ENCODE peak calls at places on chromosomes 5 and 9, in six cellular contexts. One of them, this sample, is unnamed.

GRCh38 chr9:5650356-5651105 is 21.6 kb downstream of the RIC1 start:
- DNase-seq in fibroblast of pulmonary artery: no peak
- DNase-seq in tibial artery: no peak
- DNase-seq in astrocyte of the spinal cord: no peak
- DNase-seq in astrocyte: no peak
- DNase-seq in H1: no peak
- DNase-seq in this sample: no peak

GRCh38 chr5:123367739-123368138 is 55.5 kb downstream of the CEP120 start:
- DNase-seq in astrocyte: peak
- DNase-seq in fibroblast of pulmonary artery: peak
- DNase-seq in H1: no peak
- DNase-seq in astrocyte of the spinal cord: peak
- DNase-seq in tibial artery: no peak
- DNase-seq in this sample: peak

GRCh38 chr9:136571525-136571924 is 25.7 kb upstream of the NOTCH1 start:
- DNase-seq in fibroblast of pulmonary artery: no peak
- DNase-seq in astrocyte: no peak
- DNase-seq in tibial artery: no peak
- DNase-seq in H1: no peak
- DNase-seq in astrocyte of the spinal cord: no peak
- DNase-seq in this sample: no peak

GRCh38 chr9:69946800-69947437 is 96.7 kb upstream of the MAMDC2 start:
- DNase-seq in H1: no peak
- DNase-seq in astrocyte: peak
- DNase-seq in astrocyte of the spinal cord: peak
- DNase-seq in fibroblast of pulmonary artery: peak
- DNase-seq in tibial artery: no peak
- DNase-seq in this sample: peak

GRCh38 chr9:18566125-18566524 is 92.2 kb downstream of the ADAMTSL1 start:
- DNase-seq in astrocyte of the spinal cord: peak
- DNase-seq in astrocyte: peak
- DNase-seq in H1: no peak
- DNase-seq in tibial artery: no peak
- DNase-seq in fibroblast of pulmonary artery: peak
- DNase-seq in this sample: peak

GRCh38 chr5:149408252-149409099 is 29.4 kb upstream of the IL17B start:
- DNase-seq in fibroblast of pulmonary artery: no peak
- DNase-seq in H1: no peak
- DNase-seq in tibial artery: peak
- DNase-seq in astrocyte of the spinal cord: no peak
- DNase-seq in astrocyte: no peak
- DNase-seq in this sample: no peak

GRCh38 chr5:58459860-58460726 is at the start of gene PLK2:
- DNase-seq in fibroblast of pulmonary artery: peak
- DNase-seq in astrocyte of the spinal cord: peak
- DNase-seq in astrocyte: peak
- DNase-seq in tibial artery: peak
- DNase-seq in H1: peak
- DNase-seq in this sample: peak

GRCh38 chr5:107874810-107875209 is 204.1 kb upstream of the EFNA5 start:
- DNase-seq in astrocyte of the spinal cord: peak
- DNase-seq in fibroblast of pulmonary artery: no peak
- DNase-seq in H1: no peak
- DNase-seq in astrocyte: peak
- DNase-seq in tibial artery: no peak
- DNase-seq in this sample: peak

GRCh38 chr9:84851935-84852585 is 182.5 kb downstream of the NTRK2 start:
- DNase-seq in fibroblast of pulmonary artery: peak
- DNase-seq in astrocyte: peak
- DNase-seq in H1: peak
- DNase-seq in astrocyte of the spinal cord: peak
- DNase-seq in tibial artery: peak
- DNase-seq in this sample: peak

GRCh38 chr5:131608597-131608996 is 26.4 kb downstream of the RAPGEF6 start:
- DNase-seq in H1: no peak
- DNase-seq in tibial artery: no peak
- DNase-seq in astrocyte: no peak
- DNase-seq in astrocyte of the spinal cord: no peak
- DNase-seq in fibroblast of pulmonary artery: no peak
- DNase-seq in this sample: no peak

GRCh38 chr9:129868571-129869486 is 33.6 kb downstream of the USP20 start:
- DNase-seq in tibial artery: no peak
- DNase-seq in H1: no peak
- DNase-seq in fibroblast of pulmonary artery: no peak
- DNase-seq in astrocyte: no peak
- DNase-seq in astrocyte of the spinal cord: no peak
- DNase-seq in this sample: peak

GRCh38 chr5:74810915-74811314 is 43.9 kb downstream of the NSA2 start:
- DNase-seq in H1: no peak
- DNase-seq in fibroblast of pulmonary artery: no peak
- DNase-seq in astrocyte: no peak
- DNase-seq in tibial artery: no peak
- DNase-seq in astrocyte of the spinal cord: no peak
- DNase-seq in this sample: peak

GRCh38 chr5:443239-444151 is 519 bp downstream of the EXOC3 start:
- DNase-seq in astrocyte of the spinal cord: no peak
- DNase-seq in astrocyte: no peak
- DNase-seq in fibroblast of pulmonary artery: no peak
- DNase-seq in H1: no peak
- DNase-seq in tibial artery: peak
- DNase-seq in this sample: no peak

GRCh38 chr9:77063645-77064285 is 44.3 kb downstream of the FOXB2 start:
- DNase-seq in astrocyte: peak
- DNase-seq in tibial artery: no peak
- DNase-seq in astrocyte of the spinal cord: peak
- DNase-seq in H1: no peak
- DNase-seq in fibroblast of pulmonary artery: peak
- DNase-seq in this sample: peak

GRCh38 chr5:150101019-150101418 is 14.7 kb upstream of the CSF1R start:
- DNase-seq in astrocyte of the spinal cord: no peak
- DNase-seq in H1: no peak
- DNase-seq in tibial artery: no peak
- DNase-seq in fibroblast of pulmonary artery: no peak
- DNase-seq in astrocyte: no peak
- DNase-seq in this sample: no peak

GRCh38 chr9:124465736-124466135 is 15.5 kb downstream of the ADGRD2 start:
- DNase-seq in tibial artery: no peak
- DNase-seq in astrocyte of the spinal cord: no peak
- DNase-seq in astrocyte: no peak
- DNase-seq in H1: no peak
- DNase-seq in fibroblast of pulmonary artery: no peak
- DNase-seq in this sample: no peak

GRCh38 chr5:78615697-78616096 is 32.9 kb downstream of the LHFPL2 start:
- DNase-seq in H1: no peak
- DNase-seq in tibial artery: no peak
- DNase-seq in astrocyte: peak
- DNase-seq in fibroblast of pulmonary artery: no peak
- DNase-seq in astrocyte of the spinal cord: no peak
- DNase-seq in this sample: peak

GRCh38 chr9:77386187-77386586 is 208.9 kb downstream of the VPS13A start:
- DNase-seq in fibroblast of pulmonary artery: peak
- DNase-seq in astrocyte of the spinal cord: peak
- DNase-seq in H1: no peak
- DNase-seq in tibial artery: no peak
- DNase-seq in astrocyte: peak
- DNase-seq in this sample: peak

GRCh38 chr9:34809504-34810186 is 99.7 kb upstream of the CCL21 start:
- DNase-seq in astrocyte: no peak
- DNase-seq in tibial artery: no peak
- DNase-seq in H1: peak
- DNase-seq in fibroblast of pulmonary artery: peak
- DNase-seq in astrocyte of the spinal cord: no peak
- DNase-seq in this sample: peak

GRCh38 chr9:72534931-72535330 is 13.5 kb downstream of the TMC1 start:
- DNase-seq in astrocyte: no peak
- DNase-seq in H1: no peak
- DNase-seq in tibial artery: no peak
- DNase-seq in astrocyte of the spinal cord: no peak
- DNase-seq in fibroblast of pulmonary artery: no peak
- DNase-seq in this sample: peak

GRCh38 chr5:86917117-86917579 is 299.4 kb downstream of the COX7C start:
- DNase-seq in astrocyte: peak
- DNase-seq in fibroblast of pulmonary artery: peak
- DNase-seq in astrocyte of the spinal cord: peak
- DNase-seq in H1: no peak
- DNase-seq in tibial artery: no peak
- DNase-seq in this sample: peak

GRCh38 chr9:136599811-136600660 is 54.2 kb upstream of the NOTCH1 start:
- DNase-seq in astrocyte of the spinal cord: no peak
- DNase-seq in H1: no peak
- DNase-seq in tibial artery: no peak
- DNase-seq in astrocyte: no peak
- DNase-seq in fibroblast of pulmonary artery: no peak
- DNase-seq in this sample: no peak

GRCh38 chr5:115350892-115351291 is 54.4 kb upstream of the CCDC112 start:
- DNase-seq in astrocyte of the spinal cord: no peak
- DNase-seq in astrocyte: no peak
- DNase-seq in fibroblast of pulmonary artery: no peak
- DNase-seq in tibial artery: no peak
- DNase-seq in H1: no peak
- DNase-seq in this sample: no peak

GRCh38 chr9:117732494-117732893 is 28.3 kb downstream of the TLR4 start:
- DNase-seq in fibroblast of pulmonary artery: no peak
- DNase-seq in tibial artery: no peak
- DNase-seq in astrocyte: no peak
- DNase-seq in H1: no peak
- DNase-seq in astrocyte of the spinal cord: no peak
- DNase-seq in this sample: no peak

GRCh38 chr9:33737811-33738606 is 57.4 kb upstream of the PRSS3 start:
- DNase-seq in fibroblast of pulmonary artery: peak
- DNase-seq in tibial artery: no peak
- DNase-seq in H1: no peak
- DNase-seq in astrocyte of the spinal cord: peak
- DNase-seq in astrocyte: peak
- DNase-seq in this sample: peak

GRCh38 chr5:159682623-159683022 is 233.7 kb upstream of the ADRA1B start:
- DNase-seq in fibroblast of pulmonary artery: peak
- DNase-seq in tibial artery: no peak
- DNase-seq in H1: no peak
- DNase-seq in astrocyte of the spinal cord: no peak
- DNase-seq in astrocyte: no peak
- DNase-seq in this sample: no peak
- TF ChIP-seq CTCF in fibroblast of pulmonary artery: peak
- TF ChIP-seq CTCF in tibial artery: no peak
- TF ChIP-seq CTCF in H1: peak
- TF ChIP-seq CTCF in astrocyte of the spinal cord: no peak
- TF ChIP-seq CTCF in astrocyte: no peak
- TF ChIP-seq CTCF in this sample: no peak

DNA sequence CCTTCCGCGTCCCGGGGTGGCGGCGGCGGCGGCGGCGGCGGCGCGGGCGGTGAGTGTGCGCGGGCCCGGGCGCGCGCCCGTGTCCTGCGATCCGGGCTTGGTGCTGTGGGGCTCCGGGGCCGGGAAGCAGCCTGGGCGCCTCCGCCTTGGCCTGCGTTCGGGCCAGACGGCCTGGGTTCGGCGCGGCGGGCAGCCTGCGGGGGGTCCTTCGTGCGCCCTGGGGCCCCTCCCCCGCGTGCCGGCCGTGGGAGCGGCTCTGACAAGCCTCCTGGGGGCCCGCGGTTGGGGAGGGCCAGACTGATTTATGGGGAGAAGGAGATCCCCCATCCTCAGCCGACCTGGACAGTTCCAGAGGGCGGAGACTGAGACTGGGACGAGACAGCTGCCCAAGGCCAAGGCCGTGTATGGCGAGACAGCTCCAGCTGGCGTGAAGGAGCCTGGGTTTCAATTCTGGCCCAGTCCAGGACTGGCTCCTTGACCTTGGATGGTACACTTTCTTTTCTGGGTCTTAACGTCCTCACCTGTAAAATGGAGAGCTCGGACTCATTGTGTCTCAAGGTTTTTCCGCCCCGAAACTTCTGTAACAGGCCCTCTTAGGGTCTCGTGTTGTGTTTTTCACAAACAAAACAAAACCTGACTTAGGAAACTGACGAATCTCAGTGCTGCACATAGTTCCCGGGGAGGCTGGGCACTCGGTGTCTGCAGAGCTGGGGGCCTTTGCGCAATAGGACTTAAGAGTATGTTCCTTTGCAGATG is 603 bp downstream of the TMEM268 start:
- DNase-seq in astrocyte: peak
- DNase-seq in H1: no peak
- DNase-seq in tibial artery: peak
- DNase-seq in astrocyte of the spinal cord: peak
- DNase-seq in fibroblast of pulmonary artery: peak
- DNase-seq in this sample: peak
- H3K4me3 ChIP-seq in astrocyte: peak
- H3K4me3 ChIP-seq in H1: peak
- H3K4me3 ChIP-seq in tibial artery: peak
- H3K4me3 ChIP-seq in astrocyte of the spinal cord: peak
- H3K4me3 ChIP-seq in fibroblast of pulmonary artery: peak
- H3K4me3 ChIP-seq in this sample: peak

GRCh38 chr5:140113699-140114263 is at the start of gene PURA:
- DNase-seq in astrocyte: peak
- DNase-seq in fibroblast of pulmonary artery: peak
- DNase-seq in astrocyte of the spinal cord: peak
- DNase-seq in H1: no peak
- DNase-seq in tibial artery: peak
- DNase-seq in this sample: peak
- TF ChIP-seq CTCF in astrocyte: no peak
- TF ChIP-seq CTCF in fibroblast of pulmonary artery: no peak
- TF ChIP-seq CTCF in astrocyte of the spinal cord: no peak
- TF ChIP-seq CTCF in H1: no peak
- TF ChIP-seq CTCF in tibial artery: no peak
- TF ChIP-seq CTCF in this sample: no peak

GRCh38 chr5:54224083-54224836 is 86.1 kb downstream of the ARL15 start:
- DNase-seq in astrocyte: no peak
- DNase-seq in H1: no peak
- DNase-seq in tibial artery: no peak
- DNase-seq in fibroblast of pulmonary artery: peak
- DNase-seq in astrocyte of the spinal cord: no peak
- DNase-seq in this sample: no peak

GRCh38 chr5:54217826-54218503 is 92.4 kb downstream of the ARL15 start:
- DNase-seq in tibial artery: no peak
- DNase-seq in fibroblast of pulmonary artery: peak
- DNase-seq in astrocyte: peak
- DNase-seq in astrocyte of the spinal cord: peak
- DNase-seq in H1: no peak
- DNase-seq in this sample: peak

GRCh38 chr5:54222336-54222735 is 88.0 kb downstream of the ARL15 start:
- DNase-seq in astrocyte: no peak
- DNase-seq in astrocyte of the spinal cord: no peak
- DNase-seq in tibial artery: no peak
- DNase-seq in H1: no peak
- DNase-seq in fibroblast of pulmonary artery: no peak
- DNase-seq in this sample: no peak

GRCh38 chr5:54220230-54221040 is 89.9 kb downstream of the ARL15 start:
- DNase-seq in H1: no peak
- DNase-seq in astrocyte: no peak
- DNase-seq in fibroblast of pulmonary artery: no peak
- DNase-seq in tibial artery: no peak
- DNase-seq in astrocyte of the spinal cord: no peak
- DNase-seq in this sample: no peak

DNA sequence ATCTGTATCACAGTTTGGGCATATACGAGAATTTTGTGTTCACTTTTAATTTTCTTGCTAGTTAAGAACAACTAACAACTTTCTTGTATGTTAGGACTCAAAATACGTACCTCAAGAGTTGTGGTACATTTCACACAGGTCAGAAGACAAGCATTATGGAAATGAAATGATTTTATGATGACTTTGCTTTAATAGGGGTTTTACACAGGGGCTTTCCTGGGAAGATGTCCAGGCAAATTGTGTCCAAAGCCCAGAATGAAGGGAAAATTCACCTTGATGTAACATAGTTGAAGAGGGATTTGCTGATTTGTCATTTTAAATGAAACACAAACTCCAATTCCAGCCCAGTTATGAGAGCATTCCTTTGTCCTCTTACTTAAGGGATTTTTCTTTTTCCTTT is 89.3 kb downstream of the ARL15 start:
- DNase-seq in tibial artery: no peak
- DNase-seq in H1: no peak
- DNase-seq in astrocyte: no peak
- DNase-seq in astrocyte of the spinal cord: no peak
- DNase-seq in fibroblast of pulmonary artery: no peak
- DNase-seq in this sample: no peak
- H3K4me3 ChIP-seq in tibial artery: no peak
- H3K4me3 ChIP-seq in H1: no peak
- H3K4me3 ChIP-seq in astrocyte: no peak
- H3K4me3 ChIP-seq in astrocyte of the spinal cord: no peak
- H3K4me3 ChIP-seq in fibroblast of pulmonary artery: no peak
- H3K4me3 ChIP-seq in this sample: no peak